ENCODE peak calls at places on chromosomes 4 and X, in seven cellular contexts. One of them, this sample, is unnamed.

GRCh38 chrX:24149346-24150050 is at the start of gene ZFX:
- DNase-seq in A549: no peak
- DNase-seq in tibial nerve: no peak
- DNase-seq in transverse colon: peak; percentile 82
- DNase-seq in suprapubic skin: no peak
- DNase-seq in ovary: peak; percentile 76
- DNase-seq in stomach: peak; percentile 77
- DNase-seq in this sample: peak; percentile 90

GRCh38 chr4:177047851-177048174 is 255.1 kb upstream of the VEGFC start:
- DNase-seq in A549: no peak
- DNase-seq in tibial nerve: no peak
- DNase-seq in transverse colon: no peak
- DNase-seq in suprapubic skin: no peak
- DNase-seq in ovary: no peak
- DNase-seq in stomach: no peak
- DNase-seq in this sample: no peak

GRCh38 chrX:1392376-1393130 is 640 bp upstream of the SLC25A6 start:
- DNase-seq in A549: peak; percentile 56
- DNase-seq in tibial nerve: peak; percentile 68
- DNase-seq in transverse colon: peak; percentile 78
- DNase-seq in suprapubic skin: no peak
- DNase-seq in ovary: no peak
- DNase-seq in stomach: peak; percentile 65
- DNase-seq in this sample: peak; percentile 91

GRCh38 chr4:24753519-24753918 is 41.9 kb upstream of the SOD3 start:
- DNase-seq in A549: peak; percentile 38
- DNase-seq in tibial nerve: no peak
- DNase-seq in transverse colon: no peak
- DNase-seq in suprapubic skin: no peak
- DNase-seq in ovary: no peak
- DNase-seq in stomach: no peak
- DNase-seq in this sample: no peak

GRCh38 chr4:125187221-125187620 is 127.5 kb upstream of the FAT4 start:
- DNase-seq in A549: no peak
- DNase-seq in tibial nerve: no peak
- DNase-seq in transverse colon: no peak
- DNase-seq in suprapubic skin: no peak
- DNase-seq in ovary: no peak
- DNase-seq in stomach: no peak
- DNase-seq in this sample: no peak

GRCh38 chr4:13539721-13540445 is 4.4 kb downstream of the NKX3-2 start:
- DNase-seq in A549: no peak
- DNase-seq in tibial nerve: no peak
- DNase-seq in transverse colon: no peak
- DNase-seq in suprapubic skin: no peak
- DNase-seq in ovary: no peak
- DNase-seq in stomach: no peak
- DNase-seq in this sample: peak; percentile 67

GRCh38 chr4:139603576-139604387 is 47.8 kb upstream of the SETD7 start:
- DNase-seq in A549: peak; percentile 38
- DNase-seq in tibial nerve: peak; percentile 84
- DNase-seq in transverse colon: peak; percentile 23
- DNase-seq in suprapubic skin: no peak
- DNase-seq in ovary: no peak
- DNase-seq in stomach: no peak
- DNase-seq in this sample: no peak

GRCh38 chr4:120056249-120056648 is 10.4 kb downstream of the MAD2L1 start:
- DNase-seq in A549: no peak
- DNase-seq in tibial nerve: no peak
- DNase-seq in transverse colon: no peak
- DNase-seq in suprapubic skin: no peak
- DNase-seq in ovary: no peak
- DNase-seq in stomach: no peak
- DNase-seq in this sample: no peak

GRCh38 chr4:82785248-82786003 is 13.2 kb downstream of the SCD5 start:
- DNase-seq in A549: peak; percentile 48
- DNase-seq in tibial nerve: no peak
- DNase-seq in transverse colon: no peak
- DNase-seq in suprapubic skin: no peak
- DNase-seq in ovary: no peak
- DNase-seq in stomach: no peak
- DNase-seq in this sample: no peak

GRCh38 chr4:127370495-127371069 is 262.2 kb upstream of the INTU start:
- DNase-seq in A549: no peak
- DNase-seq in tibial nerve: peak; percentile 6
- DNase-seq in transverse colon: peak; percentile 13
- DNase-seq in suprapubic skin: no peak
- DNase-seq in ovary: peak; percentile 16
- DNase-seq in stomach: peak; percentile 75
- DNase-seq in this sample: no peak

GRCh38 chr4:2079006-2079405 is 19.9 kb downstream of the NAT8L start:
- DNase-seq in A549: no peak
- DNase-seq in tibial nerve: no peak
- DNase-seq in transverse colon: no peak
- DNase-seq in suprapubic skin: no peak
- DNase-seq in ovary: no peak
- DNase-seq in stomach: no peak
- DNase-seq in this sample: peak; percentile 39
- TF ChIP-seq EP300 in A549: no peak
- TF ChIP-seq EP300 in tibial nerve: no peak
- TF ChIP-seq EP300 in transverse colon: no peak
- TF ChIP-seq EP300 in suprapubic skin: no peak
- TF ChIP-seq EP300 in ovary: no peak
- TF ChIP-seq EP300 in stomach: no peak
- TF ChIP-seq EP300 in this sample: no peak

GRCh38 chr4:142473960-142474338 is 372.2 kb downstream of the INPP4B start:
- DNase-seq in A549: no peak
- DNase-seq in tibial nerve: no peak
- DNase-seq in transverse colon: no peak
- DNase-seq in suprapubic skin: no peak
- DNase-seq in ovary: no peak
- DNase-seq in stomach: no peak
- DNase-seq in this sample: peak; percentile 65
- TF ChIP-seq EP300 in A549: no peak
- TF ChIP-seq EP300 in tibial nerve: no peak
- TF ChIP-seq EP300 in transverse colon: no peak
- TF ChIP-seq EP300 in suprapubic skin: no peak
- TF ChIP-seq EP300 in ovary: no peak
- TF ChIP-seq EP300 in stomach: no peak
- TF ChIP-seq EP300 in this sample: no peak

DNA sequence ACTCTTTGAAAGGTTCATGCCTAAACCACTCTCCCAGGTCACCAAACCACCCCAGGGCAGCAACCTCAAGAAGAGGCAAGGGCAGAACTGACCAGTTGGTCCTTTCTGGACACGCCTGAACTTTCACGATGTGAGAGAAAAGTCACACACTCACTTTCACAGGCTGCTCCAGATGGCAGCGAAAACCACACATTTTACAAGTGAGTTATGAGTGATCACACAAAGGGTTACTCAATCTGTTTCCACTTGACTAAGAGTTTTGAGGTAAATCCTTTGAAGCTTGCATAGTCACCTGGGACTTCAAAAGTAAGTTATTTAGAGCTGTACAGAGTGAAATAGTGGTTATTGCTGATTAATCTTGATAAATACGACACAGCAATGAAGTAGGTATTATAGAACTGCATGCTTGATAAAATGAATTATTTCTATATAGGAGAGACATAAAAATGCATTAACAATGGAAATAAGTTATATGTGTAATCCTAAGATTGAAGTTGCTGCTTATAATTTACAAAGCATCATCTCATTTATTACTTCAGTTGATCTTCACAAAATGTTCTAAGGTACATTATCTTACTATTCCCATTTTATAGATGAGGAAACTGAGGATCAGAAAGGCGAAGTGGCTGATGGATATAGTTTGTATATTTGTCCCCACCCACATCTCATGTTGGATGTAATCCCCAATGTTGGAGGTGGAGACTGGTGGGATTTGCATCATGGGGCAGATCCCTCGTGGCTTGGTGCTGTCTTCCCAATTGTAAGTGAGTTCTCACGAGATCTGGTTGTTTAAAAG is 103.0 kb upstream of the KLF3 start:
- DNase-seq in A549: no peak
- DNase-seq in tibial nerve: no peak
- DNase-seq in transverse colon: no peak
- DNase-seq in suprapubic skin: no peak
- DNase-seq in ovary: no peak
- DNase-seq in stomach: no peak
- DNase-seq in this sample: no peak
- TF ChIP-seq EP300 in A549: no peak
- TF ChIP-seq EP300 in tibial nerve: no peak
- TF ChIP-seq EP300 in transverse colon: no peak
- TF ChIP-seq EP300 in suprapubic skin: no peak
- TF ChIP-seq EP300 in ovary: no peak
- TF ChIP-seq EP300 in stomach: no peak
- TF ChIP-seq EP300 in this sample: no peak

GRCh38 chr4:45944000-45944399 is 179.9 kb downstream of the GABRG1 start:
- DNase-seq in A549: no peak
- DNase-seq in tibial nerve: no peak
- DNase-seq in transverse colon: no peak
- DNase-seq in suprapubic skin: no peak
- DNase-seq in ovary: no peak
- DNase-seq in stomach: no peak
- DNase-seq in this sample: no peak

GRCh38 chr4:45939056-45939455 is 184.8 kb downstream of the GABRG1 start:
- DNase-seq in A549: no peak
- DNase-seq in tibial nerve: no peak
- DNase-seq in transverse colon: no peak
- DNase-seq in suprapubic skin: no peak
- DNase-seq in ovary: no peak
- DNase-seq in stomach: no peak
- DNase-seq in this sample: no peak
- TF ChIP-seq EP300 in A549: no peak
- TF ChIP-seq EP300 in tibial nerve: no peak
- TF ChIP-seq EP300 in transverse colon: no peak
- TF ChIP-seq EP300 in suprapubic skin: no peak
- TF ChIP-seq EP300 in ovary: no peak
- TF ChIP-seq EP300 in stomach: no peak
- TF ChIP-seq EP300 in this sample: no peak

DNA sequence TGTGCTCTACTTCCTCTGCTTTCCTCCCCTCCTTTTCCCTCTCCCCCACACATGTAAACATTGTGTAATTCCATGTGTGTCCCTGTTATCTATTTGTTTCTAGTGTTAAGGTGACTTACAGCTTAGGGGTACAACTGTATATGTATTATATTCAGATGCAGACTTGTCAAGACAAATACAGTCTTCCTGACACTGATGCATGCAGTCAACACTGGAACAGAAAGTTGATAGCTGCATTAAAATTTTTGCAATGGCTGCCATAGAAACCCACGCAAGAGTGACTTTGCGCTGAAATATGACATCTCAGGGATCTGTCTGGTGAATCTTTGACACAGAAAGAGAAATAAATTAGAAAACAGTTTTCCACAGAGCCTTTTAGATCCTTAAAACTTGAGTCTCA is 656.7 kb downstream of the IL1RAPL1 start:
- DNase-seq in A549: no peak
- DNase-seq in tibial nerve: no peak
- DNase-seq in transverse colon: no peak
- DNase-seq in suprapubic skin: no peak
- DNase-seq in ovary: no peak
- DNase-seq in stomach: no peak
- DNase-seq in this sample: no peak
- TF ChIP-seq EP300 in A549: no peak
- TF ChIP-seq EP300 in tibial nerve: no peak
- TF ChIP-seq EP300 in transverse colon: no peak
- TF ChIP-seq EP300 in suprapubic skin: no peak
- TF ChIP-seq EP300 in ovary: no peak
- TF ChIP-seq EP300 in stomach: no peak
- TF ChIP-seq EP300 in this sample: no peak

GRCh38 chr4:80099671-80100070 is 26.6 kb upstream of the ANTXR2 start:
- DNase-seq in A549: no peak
- DNase-seq in tibial nerve: no peak
- DNase-seq in transverse colon: no peak
- DNase-seq in suprapubic skin: no peak
- DNase-seq in ovary: no peak
- DNase-seq in stomach: no peak
- DNase-seq in this sample: no peak

GRCh38 chr4:80096175-80096850 is 23.3 kb upstream of the ANTXR2 start:
- DNase-seq in A549: no peak
- DNase-seq in tibial nerve: no peak
- DNase-seq in transverse colon: no peak
- DNase-seq in suprapubic skin: no peak
- DNase-seq in ovary: no peak
- DNase-seq in stomach: no peak
- DNase-seq in this sample: no peak

GRCh38 chr4:80098635-80099034 is 25.6 kb upstream of the ANTXR2 start:
- DNase-seq in A549: no peak
- DNase-seq in tibial nerve: no peak
- DNase-seq in transverse colon: no peak
- DNase-seq in suprapubic skin: no peak
- DNase-seq in ovary: no peak
- DNase-seq in stomach: no peak
- DNase-seq in this sample: no peak

GRCh38 chr4:80094191-80094590 is 21.2 kb upstream of the ANTXR2 start:
- DNase-seq in A549: no peak
- DNase-seq in tibial nerve: no peak
- DNase-seq in transverse colon: no peak
- DNase-seq in suprapubic skin: no peak
- DNase-seq in ovary: no peak
- DNase-seq in stomach: no peak
- DNase-seq in this sample: no peak

DNA sequence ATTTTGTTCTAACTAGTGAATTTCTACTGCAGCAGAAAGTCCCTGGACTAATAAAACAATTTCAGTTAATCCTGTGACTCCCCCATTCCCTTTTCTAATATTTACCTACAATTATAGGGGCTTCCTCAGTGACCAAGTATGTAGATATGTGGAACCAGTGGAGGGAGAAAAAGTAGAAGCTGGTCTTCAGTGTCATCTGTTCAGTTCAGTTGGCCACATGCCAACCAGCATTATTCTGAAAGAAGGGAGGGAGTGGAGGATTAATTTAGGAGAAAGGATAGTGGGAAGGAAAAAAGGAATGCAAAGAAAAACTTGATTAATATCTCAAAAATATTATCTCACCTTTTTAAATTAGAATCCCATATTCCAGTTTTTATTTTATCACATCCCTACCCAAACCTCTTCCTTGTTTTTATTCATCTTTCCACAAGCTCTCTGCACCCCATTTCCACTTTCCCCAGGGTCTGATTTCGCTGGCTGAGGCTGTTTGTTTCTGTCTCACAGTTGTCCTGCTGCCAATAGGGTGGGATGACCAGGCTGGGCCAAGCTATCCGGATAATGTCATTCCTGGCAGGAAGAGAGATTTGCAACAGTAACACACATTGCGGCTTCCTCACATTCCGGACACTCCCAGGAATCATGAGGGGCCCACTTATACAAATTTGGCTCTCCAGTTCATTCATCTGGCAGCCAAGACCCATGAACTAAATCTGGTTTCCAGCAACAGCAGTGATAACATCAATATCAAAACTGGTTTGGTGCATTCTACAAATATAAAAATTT is 24.6 kb upstream of the ANTXR2 start:
- DNase-seq in A549: no peak
- DNase-seq in tibial nerve: peak; percentile 65
- DNase-seq in transverse colon: peak; percentile 12
- DNase-seq in suprapubic skin: peak; percentile 83
- DNase-seq in ovary: no peak
- DNase-seq in stomach: no peak
- DNase-seq in this sample: peak; percentile 74
- TF ChIP-seq EP300 in A549: no peak
- TF ChIP-seq EP300 in tibial nerve: peak; percentile 57
- TF ChIP-seq EP300 in transverse colon: no peak
- TF ChIP-seq EP300 in suprapubic skin: no peak
- TF ChIP-seq EP300 in ovary: no peak
- TF ChIP-seq EP300 in stomach: no peak
- TF ChIP-seq EP300 in this sample: no peak